ENCODE peak calls at places on chromosome 1, in nine cellular contexts. L is nephron progenitor cell; M is CD8-positive, alpha-beta T cell; A is stimulated activated CD4-positive, alpha-beta T cell treated with anti-CD3 and anti-CD28 coated beads, TNF-alpha, amount 100 ng/mL, for 4 hours; S is right atrium auricular region; R is activated T-cell treated with anti-CD3 and anti-CD28 coated beads for 4 hours; Q is T-helper 2 cell; T is NCI-H1105; U is iPS-NIHi11. O is an unnamed sample.

GRCh38 chr1:33057095-33057494 is 20.4 kb upstream of the AK2 start:
- DNase-seq in T (no peak), Q (no peak), M (no peak), U (no peak), L (no peak), S (no peak), A (no peak), R (no peak), O (no peak)

GRCh38 chr1:87335175-87335992 is 6.7 kb downstream of the LMO4 start:
- DNase-seq in U (peak), Q (peak), A (peak), R (peak), M (no peak), L (peak), T (peak), S (peak), O (no peak)

GRCh38 chr1:21944261-21945074 is 7.4 kb upstream of the HSPG2 start:
- DNase-seq in L (no peak), Q (no peak), U (peak), T (no peak), A (no peak), S (no peak), M (no peak), R (no peak), O (no peak)

GRCh38 chr1:15283500-15283899 is 36.5 kb downstream of the FHAD1 start:
- DNase-seq in R (no peak), S (no peak), Q (no peak), M (no peak), A (no peak), T (no peak), L (no peak), U (peak), O (no peak)

GRCh38 chr1:228101994-228102790 is 933 bp downstream of the C1orf35 start:
- DNase-seq in M (no peak), S (no peak), T (peak), Q (peak), L (peak), R (no peak), A (no peak), U (peak), O (no peak)

GRCh38 chr1:229855999-229856650 is 210.9 kb upstream of the GALNT2 start:
- DNase-seq in L (no peak), Q (no peak), R (no peak), M (no peak), U (peak), T (no peak), S (no peak), A (peak), O (no peak)

GRCh38 chr1:22567994-22568393 is 4.7 kb downstream of the EPHA8 start:
- DNase-seq in M (no peak), S (no peak), T (no peak), R (no peak), U (no peak), A (no peak), Q (no peak), L (no peak), O (no peak)

GRCh38 chr1:9211291-9211811 is 23.2 kb upstream of the H6PD start:
- DNase-seq in U (no peak), L (no peak), Q (no peak), R (no peak), M (no peak), T (no peak), A (no peak), S (no peak), O (no peak)

GRCh38 chr1:52358851-52359497 is 7.0 kb downstream of the CC2D1B start:
- DNase-seq in M (no peak), T (no peak), Q (no peak), S (no peak), R (no peak), L (no peak), A (no peak), U (no peak), O (no peak)

GRCh38 chr1:214328770-214329455 is 48.0 kb downstream of the SMYD2 start:
- DNase-seq in T (peak), A (peak), U (peak), L (peak), S (peak), R (peak), M (peak), Q (peak), O (no peak)

GRCh38 chr1:162710349-162710748 is 78.1 kb downstream of the DDR2 start:
- DNase-seq in L (no peak), S (no peak), U (no peak), R (no peak), T (no peak), A (no peak), M (no peak), Q (no peak), O (no peak)